ENCODE peak calls at places on chromosomes 1 and 21, in four cellular contexts. One of them, this sample, is unnamed.

GRCh38 chr21:41403331-41403730 is 22.7 kb upstream of the MX1 start:
- DNase-seq in body of pancreas: no peak
- DNase-seq in tibial artery: peak; percentile 49
- DNase-seq in right atrium auricular region: peak; percentile 18
- DNase-seq in this sample: no peak

GRCh38 chr1:46991083-46991923 is 32.2 kb upstream of the CYP4X1 start:
- DNase-seq in body of pancreas: no peak
- DNase-seq in right atrium auricular region: no peak
- DNase-seq in tibial artery: no peak
- DNase-seq in this sample: peak; percentile 6

GRCh38 chr1:14850563-14850962 is 252.1 kb downstream of the KAZN start:
- DNase-seq in body of pancreas: peak; percentile 73
- DNase-seq in right atrium auricular region: no peak
- DNase-seq in tibial artery: no peak
- DNase-seq in this sample: no peak

GRCh38 chr1:86933562-86934377 is 19.3 kb downstream of the HS2ST1 start:
- DNase-seq in right atrium auricular region: no peak
- DNase-seq in tibial artery: no peak
- DNase-seq in body of pancreas: no peak
- DNase-seq in this sample: no peak

GRCh38 chr1:151606384-151606783 is 5.5 kb upstream of the SNX27 start:
- DNase-seq in tibial artery: no peak
- DNase-seq in right atrium auricular region: no peak
- DNase-seq in body of pancreas: no peak
- DNase-seq in this sample: peak; percentile 23

GRCh38 chr1:18643154-18644012 is 12.7 kb downstream of the PAX7 start:
- DNase-seq in tibial artery: no peak
- DNase-seq in right atrium auricular region: no peak
- DNase-seq in body of pancreas: no peak
- DNase-seq in this sample: no peak

GRCh38 chr1:232260861-232261260 is 369.1 kb downstream of the SIPA1L2 start:
- DNase-seq in body of pancreas: peak; percentile 30
- DNase-seq in tibial artery: no peak
- DNase-seq in right atrium auricular region: no peak
- DNase-seq in this sample: no peak

GRCh38 chr1:78519446-78519845 is 28.7 kb downstream of the PTGFR start:
- DNase-seq in body of pancreas: no peak
- DNase-seq in right atrium auricular region: no peak
- DNase-seq in tibial artery: no peak
- DNase-seq in this sample: no peak

GRCh38 chr1:31748265-31748859 is 15.8 kb downstream of the ADGRB2 start:
- DNase-seq in tibial artery: no peak
- DNase-seq in right atrium auricular region: no peak
- DNase-seq in body of pancreas: no peak
- DNase-seq in this sample: no peak

GRCh38 chr1:174818951-174819350 is 180.8 kb upstream of the CACYBP start:
- DNase-seq in right atrium auricular region: no peak
- DNase-seq in body of pancreas: no peak
- DNase-seq in tibial artery: no peak
- DNase-seq in this sample: no peak

GRCh38 chr21:33682992-33683627 is 40.8 kb downstream of the ITSN1 start:
- DNase-seq in body of pancreas: no peak
- DNase-seq in right atrium auricular region: no peak
- DNase-seq in tibial artery: no peak
- DNase-seq in this sample: no peak

DNA sequence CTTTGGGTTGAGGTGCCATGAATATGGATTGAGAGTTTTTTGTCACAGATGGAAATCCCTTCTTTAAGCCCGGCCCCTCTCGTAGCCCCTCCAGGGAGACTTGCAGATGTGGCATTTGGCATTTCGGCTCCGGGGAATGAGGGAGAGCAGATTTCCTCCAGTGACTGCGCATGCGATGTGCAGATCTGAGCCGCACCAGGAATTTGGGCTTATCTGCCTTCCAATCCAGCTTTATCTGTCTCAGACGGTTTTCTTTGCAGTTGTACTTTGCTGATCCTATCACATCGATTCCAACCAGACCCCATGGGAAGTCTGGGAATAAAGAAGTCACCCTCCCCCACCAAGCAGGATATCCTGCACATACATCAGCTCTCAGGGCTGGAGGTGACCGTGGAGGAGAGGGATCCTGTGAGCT is 11.7 kb downstream of the KIF26B start:
- DNase-seq in body of pancreas: no peak
- DNase-seq in tibial artery: no peak
- DNase-seq in right atrium auricular region: no peak
- DNase-seq in this sample: no peak
- H3K4me3 ChIP-seq in body of pancreas: no peak overlapping the region
- H3K4me3 ChIP-seq in tibial artery: no peak overlapping the region
- H3K4me3 ChIP-seq in right atrium auricular region: peak overlapping the region; percentile 37
- H3K4me3 ChIP-seq in this sample: no peak overlapping the region

GRCh38 chr1:33322870-33323585 is 2.1 kb upstream of the A3GALT2 start:
- DNase-seq in tibial artery: peak; percentile 57
- DNase-seq in body of pancreas: no peak
- DNase-seq in right atrium auricular region: no peak
- DNase-seq in this sample: no peak
- H3K36me3 ChIP-seq in tibial artery: peaks cover 58% of the 10 kb centered on the region
- H3K36me3 ChIP-seq in body of pancreas: peaks cover 15% of the 10 kb centered on the region
- H3K36me3 ChIP-seq in right atrium auricular region: peaks cover 57% of the 10 kb centered on the region
- H3K36me3 ChIP-seq in this sample: peaks cover 11% of the 10 kb centered on the region

DNA sequence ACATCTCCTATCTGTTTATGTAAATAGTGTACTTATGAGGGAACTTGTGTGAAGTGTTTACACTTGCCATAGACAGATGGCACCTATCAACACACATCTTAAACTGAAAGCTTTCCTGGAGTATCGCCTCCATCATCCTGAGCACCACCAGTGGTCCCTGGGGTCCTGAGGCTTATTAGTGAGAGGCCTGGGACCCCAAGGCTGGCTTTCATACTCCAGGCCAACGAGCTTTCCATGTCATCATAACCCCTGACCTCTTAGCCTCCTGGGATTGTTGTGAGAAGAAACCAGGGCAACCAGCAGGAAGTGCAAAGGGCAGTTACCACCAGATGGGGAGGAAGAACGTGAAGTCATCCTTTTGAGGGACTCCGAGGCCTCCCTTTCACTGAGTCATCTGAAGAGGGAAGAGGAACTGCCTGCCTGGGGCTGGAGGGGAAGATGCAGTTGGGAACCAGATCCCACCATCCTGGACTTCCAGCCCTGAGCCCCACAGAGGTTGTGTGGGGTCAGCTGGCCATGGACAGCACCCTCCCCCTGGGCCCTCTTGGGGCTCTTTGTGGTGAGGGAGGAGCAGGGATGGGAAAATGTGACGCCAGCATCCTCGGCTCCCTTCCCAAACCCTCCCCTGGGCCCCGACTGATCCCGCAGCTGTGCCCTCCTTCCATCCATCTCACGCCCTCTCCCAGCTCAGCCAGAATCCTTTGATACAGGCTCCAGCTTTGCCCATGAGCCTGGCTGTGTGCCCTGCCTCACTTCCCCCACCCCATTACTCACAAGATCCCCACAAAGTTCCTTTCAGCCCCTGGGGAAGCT is 5.8 kb downstream of the INKA2 start:
- DNase-seq in tibial artery: no peak
- DNase-seq in body of pancreas: no peak
- DNase-seq in right atrium auricular region: peak; percentile 85
- DNase-seq in this sample: no peak
- H3K4me1 ChIP-seq in tibial artery: peaks cover 38% of the 10 kb centered on the region
- H3K4me1 ChIP-seq in body of pancreas: peaks cover 9% of the 10 kb centered on the region
- H3K4me1 ChIP-seq in right atrium auricular region: no peaks in the 10 kb centered on the region
- H3K4me1 ChIP-seq in this sample: no peaks in the 10 kb centered on the region

DNA sequence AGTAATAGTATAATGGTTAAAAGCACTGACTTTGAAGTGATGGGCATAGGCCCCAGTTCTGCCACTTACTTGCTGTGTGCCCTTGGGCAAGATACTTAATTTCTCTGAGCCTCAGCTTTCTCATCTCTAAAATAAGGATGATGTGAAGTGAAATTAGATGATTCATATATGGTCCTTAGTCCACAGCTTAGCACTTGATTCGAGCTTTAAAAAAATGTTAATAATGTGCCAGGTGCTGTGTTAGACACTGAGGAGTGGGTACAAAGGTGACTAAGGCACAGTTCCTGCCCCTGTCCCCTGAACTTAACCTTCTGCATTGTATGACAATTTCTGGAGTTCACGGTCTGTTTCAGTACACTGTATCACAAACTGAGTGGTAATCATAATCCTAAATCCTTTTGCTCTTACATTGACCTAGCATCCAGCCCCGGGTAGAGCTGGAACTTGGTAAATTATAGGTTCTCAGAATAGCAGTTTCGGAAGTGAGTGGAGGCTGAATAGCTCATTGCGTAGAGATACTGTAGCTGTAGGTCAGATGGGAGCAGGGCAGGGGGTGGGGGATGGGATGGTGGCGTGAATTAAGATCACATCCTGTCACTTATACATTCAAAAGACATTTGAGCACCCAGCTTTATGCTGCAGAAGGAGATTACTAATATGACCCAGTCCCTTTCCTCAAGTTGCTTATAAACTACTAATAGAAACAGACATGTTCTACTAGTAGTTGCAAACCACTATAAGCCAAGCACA is 1.5 kb downstream of the ZNF691 start:
- DNase-seq in tibial artery: no peak
- DNase-seq in right atrium auricular region: no peak
- DNase-seq in body of pancreas: no peak
- DNase-seq in this sample: no peak
- H3K4me3 ChIP-seq in tibial artery: no peak overlapping the region
- H3K4me3 ChIP-seq in right atrium auricular region: no peak overlapping the region
- H3K4me3 ChIP-seq in body of pancreas: no peak overlapping the region
- H3K4me3 ChIP-seq in this sample: no peak overlapping the region